ENCODE peak calls at places on chromosomes 12 and 14, in seven cellular contexts. One of them, this sample, is unnamed.

GRCh38 chr12:75831413-75831812 is 200.2 kb downstream of the PHLDA1 start:
- DNase-seq in Calu3: no peak
- DNase-seq in fibroblast of mammary gland: no peak
- DNase-seq in activated naive CD8-positive, alpha-beta T cell treated with anti-CD3 and anti-CD28 coated beads, Interleukin-2, amount 10 ng/mL, durations not matched to agents 7 days and 5 days: no peak
- DNase-seq in HuH-7.5: no peak
- DNase-seq in T-helper 22 cell: no peak
- DNase-seq in NCI-H1105 treated with DMSO at 0.1 percent for 48 hours: peak; percentile 8
- DNase-seq in this sample: no peak

GRCh38 chr12:32230607-32230982 is 123.9 kb downstream of the BICD1 start:
- DNase-seq in HuH-7.5: no peak
- DNase-seq in NCI-H1105 treated with DMSO at 0.1 percent for 48 hours: no peak
- DNase-seq in fibroblast of mammary gland: no peak
- DNase-seq in T-helper 22 cell: no peak
- DNase-seq in Calu3: no peak
- DNase-seq in activated naive CD8-positive, alpha-beta T cell treated with anti-CD3 and anti-CD28 coated beads, Interleukin-2, amount 10 ng/mL, durations not matched to agents 7 days and 5 days: no peak
- DNase-seq in this sample: no peak

GRCh38 chr14:90301580-90302181 is 30.1 kb downstream of the NRDE2 start:
- DNase-seq in activated naive CD8-positive, alpha-beta T cell treated with anti-CD3 and anti-CD28 coated beads, Interleukin-2, amount 10 ng/mL, durations not matched to agents 7 days and 5 days: no peak
- DNase-seq in Calu3: no peak
- DNase-seq in HuH-7.5: peak; percentile 21
- DNase-seq in T-helper 22 cell: no peak
- DNase-seq in NCI-H1105 treated with DMSO at 0.1 percent for 48 hours: peak; percentile 65
- DNase-seq in fibroblast of mammary gland: peak; percentile 77
- DNase-seq in this sample: no peak

GRCh38 chr12:93275589-93275988 is 102.1 kb upstream of the NUDT4 start:
- DNase-seq in Calu3: no peak
- DNase-seq in T-helper 22 cell: no peak
- DNase-seq in activated naive CD8-positive, alpha-beta T cell treated with anti-CD3 and anti-CD28 coated beads, Interleukin-2, amount 10 ng/mL, durations not matched to agents 7 days and 5 days: no peak
- DNase-seq in NCI-H1105 treated with DMSO at 0.1 percent for 48 hours: no peak
- DNase-seq in HuH-7.5: no peak
- DNase-seq in fibroblast of mammary gland: no peak
- DNase-seq in this sample: no peak

GRCh38 chr14:78863143-78863542 is 693.0 kb downstream of the NRXN3 start:
- DNase-seq in HuH-7.5: no peak
- DNase-seq in T-helper 22 cell: no peak
- DNase-seq in fibroblast of mammary gland: peak; percentile 51
- DNase-seq in NCI-H1105 treated with DMSO at 0.1 percent for 48 hours: no peak
- DNase-seq in activated naive CD8-positive, alpha-beta T cell treated with anti-CD3 and anti-CD28 coated beads, Interleukin-2, amount 10 ng/mL, durations not matched to agents 7 days and 5 days: peak; percentile 39
- DNase-seq in Calu3: peak; percentile 31
- DNase-seq in this sample: no peak

GRCh38 chr12:113260636-113261300 is 39.5 kb downstream of the TPCN1 start:
- DNase-seq in HuH-7.5: no peak
- DNase-seq in fibroblast of mammary gland: no peak
- DNase-seq in Calu3: no peak
- DNase-seq in activated naive CD8-positive, alpha-beta T cell treated with anti-CD3 and anti-CD28 coated beads, Interleukin-2, amount 10 ng/mL, durations not matched to agents 7 days and 5 days: no peak
- DNase-seq in NCI-H1105 treated with DMSO at 0.1 percent for 48 hours: no peak
- DNase-seq in T-helper 22 cell: no peak
- DNase-seq in this sample: no peak

GRCh38 chr12:54356951-54357356 is 7.3 kb downstream of the GPR84 start:
- DNase-seq in Calu3: no peak
- DNase-seq in HuH-7.5: no peak
- DNase-seq in activated naive CD8-positive, alpha-beta T cell treated with anti-CD3 and anti-CD28 coated beads, Interleukin-2, amount 10 ng/mL, durations not matched to agents 7 days and 5 days: no peak
- DNase-seq in fibroblast of mammary gland: no peak
- DNase-seq in NCI-H1105 treated with DMSO at 0.1 percent for 48 hours: no peak
- DNase-seq in T-helper 22 cell: no peak
- DNase-seq in this sample: no peak

GRCh38 chr14:52020315-52020714 is 31.0 kb downstream of the RTRAF start:
- DNase-seq in NCI-H1105 treated with DMSO at 0.1 percent for 48 hours: no peak
- DNase-seq in activated naive CD8-positive, alpha-beta T cell treated with anti-CD3 and anti-CD28 coated beads, Interleukin-2, amount 10 ng/mL, durations not matched to agents 7 days and 5 days: no peak
- DNase-seq in HuH-7.5: no peak
- DNase-seq in fibroblast of mammary gland: no peak
- DNase-seq in Calu3: no peak
- DNase-seq in T-helper 22 cell: no peak
- DNase-seq in this sample: no peak

GRCh38 chr14:57066887-57067513 is 201.7 kb downstream of the EXOC5 start:
- DNase-seq in T-helper 22 cell: no peak
- DNase-seq in Calu3: peak; percentile 52
- DNase-seq in NCI-H1105 treated with DMSO at 0.1 percent for 48 hours: no peak
- DNase-seq in HuH-7.5: peak; percentile 26
- DNase-seq in activated naive CD8-positive, alpha-beta T cell treated with anti-CD3 and anti-CD28 coated beads, Interleukin-2, amount 10 ng/mL, durations not matched to agents 7 days and 5 days: peak; percentile 39
- DNase-seq in fibroblast of mammary gland: peak; percentile 16
- DNase-seq in this sample: no peak

GRCh38 chr12:94558612-94559011 is 91.7 kb downstream of the TMCC3 start:
- DNase-seq in Calu3: no peak
- DNase-seq in fibroblast of mammary gland: no peak
- DNase-seq in T-helper 22 cell: no peak
- DNase-seq in activated naive CD8-positive, alpha-beta T cell treated with anti-CD3 and anti-CD28 coated beads, Interleukin-2, amount 10 ng/mL, durations not matched to agents 7 days and 5 days: no peak
- DNase-seq in HuH-7.5: no peak
- DNase-seq in NCI-H1105 treated with DMSO at 0.1 percent for 48 hours: no peak
- DNase-seq in this sample: no peak

GRCh38 chr12:122834229-122834920 is 882 bp upstream of the HIP1R start:
- DNase-seq in T-helper 22 cell: no peak
- DNase-seq in fibroblast of mammary gland: peak; percentile 58
- DNase-seq in HuH-7.5: peak; percentile 67
- DNase-seq in Calu3: peak; percentile 68
- DNase-seq in activated naive CD8-positive, alpha-beta T cell treated with anti-CD3 and anti-CD28 coated beads, Interleukin-2, amount 10 ng/mL, durations not matched to agents 7 days and 5 days: no peak
- DNase-seq in NCI-H1105 treated with DMSO at 0.1 percent for 48 hours: peak; percentile 63
- DNase-seq in this sample: no peak

GRCh38 chr14:65846469-65846868 is 433.9 kb downstream of the FUT8 start:
- DNase-seq in T-helper 22 cell: no peak
- DNase-seq in HuH-7.5: no peak
- DNase-seq in Calu3: no peak
- DNase-seq in NCI-H1105 treated with DMSO at 0.1 percent for 48 hours: peak; percentile 30
- DNase-seq in activated naive CD8-positive, alpha-beta T cell treated with anti-CD3 and anti-CD28 coated beads, Interleukin-2, amount 10 ng/mL, durations not matched to agents 7 days and 5 days: no peak
- DNase-seq in fibroblast of mammary gland: no peak
- DNase-seq in this sample: no peak

GRCh38 chr14:34322940-34323418 is 139.1 kb downstream of the SPTSSA start:
- DNase-seq in HuH-7.5: peak; percentile 38
- DNase-seq in T-helper 22 cell: peak; percentile 29
- DNase-seq in Calu3: peak; percentile 79
- DNase-seq in NCI-H1105 treated with DMSO at 0.1 percent for 48 hours: peak; percentile 60
- DNase-seq in fibroblast of mammary gland: peak; percentile 63
- DNase-seq in activated naive CD8-positive, alpha-beta T cell treated with anti-CD3 and anti-CD28 coated beads, Interleukin-2, amount 10 ng/mL, durations not matched to agents 7 days and 5 days: peak; percentile 74
- DNase-seq in this sample: peak; percentile 17

GRCh38 chr12:128387811-128388422 is 120.9 kb downstream of the TMEM132C start:
- DNase-seq in fibroblast of mammary gland: peak; percentile 0
- DNase-seq in activated naive CD8-positive, alpha-beta T cell treated with anti-CD3 and anti-CD28 coated beads, Interleukin-2, amount 10 ng/mL, durations not matched to agents 7 days and 5 days: peak; percentile 38
- DNase-seq in T-helper 22 cell: no peak
- DNase-seq in NCI-H1105 treated with DMSO at 0.1 percent for 48 hours: peak; percentile 24
- DNase-seq in Calu3: peak; percentile 2
- DNase-seq in HuH-7.5: peak; percentile 26
- DNase-seq in this sample: no peak